ENCODE peak calls at places on chromosomes 12 and 14, in seven cellular contexts. D, X, J, K, T, Q and R are unnamed samples. For H3K9me3, the result is how much of the 10 kb centered on the place peaks cover.

GRCh38 chr14:31025335-31026075 is at the start of gene AP4S1:
- DNase-seq in D (no peak), X (peak), J (peak), K (peak), T (peak), Q (peak), R (peak)

GRCh38 chr14:63174760-63175191 is 29.5 kb upstream of the RHOJ start:
- DNase-seq in D (peak), X (no peak), J (no peak), K (peak), T (peak), Q (no peak), R (no peak)

GRCh38 chr14:99516156-99517045 is 35.2 kb downstream of the CCNK start:
- DNase-seq in D (no peak), X (no peak), J (peak), K (no peak), T (no peak), Q (peak), R (peak)

GRCh38 chr12:50505386-50505827 is 622 bp downstream of the DIP2B start:
- DNase-seq in D (no peak), X (peak), J (peak), K (peak), T (no peak), Q (peak), R (no peak)

GRCh38 chr12:93113317-93114006 is 184.4 kb upstream of the EEA1 start:
- DNase-seq in D (no peak), X (no peak), J (no peak), K (no peak), T (no peak), Q (no peak), R (no peak)

GRCh38 chr14:50520947-50521815 is 11.2 kb downstream of the MAP4K5 start:
- DNase-seq in D (peak), X (no peak), J (no peak), K (no peak), T (no peak), Q (no peak), R (no peak)

GRCh38 chr12:110913119-110914056 is 7.0 kb downstream of the MYL2 start:
- DNase-seq in D (no peak), X (no peak), J (no peak), K (no peak), T (no peak), Q (no peak), R (no peak)

GRCh38 chr12:82326905-82327503 is 31.2 kb downstream of the CCDC59 start:
- DNase-seq in D (peak), X (no peak), J (no peak), K (no peak), T (no peak), Q (no peak), R (no peak)

GRCh38 chr14:22556021-22556989 is 32.7 kb downstream of the DAD1 start:
- DNase-seq in D (peak), X (peak), J (no peak), K (no peak), T (no peak), Q (peak), R (no peak)

GRCh38 chr14:69612014-69612758 is 790 bp downstream of the SUSD6 start:
- DNase-seq in D (no peak), X (peak), J (no peak), K (peak), T (no peak), Q (peak), R (peak)

GRCh38 chr14:32414808-32415255 is 85.7 kb downstream of the AKAP6 start:
- DNase-seq in D (peak), X (no peak), J (no peak), K (no peak), T (no peak), Q (no peak), R (no peak)

GRCh38 chr12:93722757-93723567 is 45.8 kb downstream of the CRADD start:
- DNase-seq in D (peak), X (no peak), J (no peak), K (no peak), T (no peak), Q (no peak), R (no peak)

GRCh38 chr14:25833341-25834121 is 764.3 kb downstream of the NOVA1 start:
- DNase-seq in D (peak), X (peak), J (no peak), K (peak), T (no peak), Q (no peak), R (peak)

GRCh38 chr12:1660304-1661187 is 30.3 kb upstream of the ADIPOR2 start:
- DNase-seq in D (no peak), X (peak), J (peak), K (no peak), T (no peak), Q (no peak), R (peak)

GRCh38 chr12:3523728-3524127 is 32.7 kb downstream of the PRMT8 start:
- DNase-seq in D (no peak), X (peak), J (no peak), K (no peak), T (no peak), Q (no peak), R (no peak)

GRCh38 chr14:58807271-58807670 is 169.5 kb downstream of the DACT1 start:
- DNase-seq in D (no peak), X (no peak), J (no peak), K (no peak), T (no peak), Q (no peak), R (no peak)

GRCh38 chr12:124001343-124001742 is 28.3 kb downstream of the ZNF664 start:
- DNase-seq in D (no peak), X (no peak), J (no peak), K (no peak), T (no peak), Q (no peak), R (no peak)

GRCh38 chr12:116864371-116865160 is 16.7 kb downstream of the HRK start:
- DNase-seq in D (peak), X (no peak), J (peak), K (no peak), T (no peak), Q (no peak), R (no peak)

GRCh38 chr12:52223411-52224039 is 9.5 kb upstream of the KRT7 start:
- DNase-seq in D (no peak), X (no peak), J (no peak), K (no peak), T (no peak), Q (peak), R (no peak)

GRCh38 chr12:121003650-121004049 is 12.6 kb downstream of the C12orf43 start:
- DNase-seq in D (no peak), X (peak), J (no peak), K (no peak), T (no peak), Q (peak), R (peak)

GRCh38 chr12:5014269-5014668 is 29.4 kb upstream of the KCNA5 start:
- DNase-seq in D (no peak), X (no peak), J (no peak), K (no peak), T (no peak), Q (no peak), R (peak)

DNA sequence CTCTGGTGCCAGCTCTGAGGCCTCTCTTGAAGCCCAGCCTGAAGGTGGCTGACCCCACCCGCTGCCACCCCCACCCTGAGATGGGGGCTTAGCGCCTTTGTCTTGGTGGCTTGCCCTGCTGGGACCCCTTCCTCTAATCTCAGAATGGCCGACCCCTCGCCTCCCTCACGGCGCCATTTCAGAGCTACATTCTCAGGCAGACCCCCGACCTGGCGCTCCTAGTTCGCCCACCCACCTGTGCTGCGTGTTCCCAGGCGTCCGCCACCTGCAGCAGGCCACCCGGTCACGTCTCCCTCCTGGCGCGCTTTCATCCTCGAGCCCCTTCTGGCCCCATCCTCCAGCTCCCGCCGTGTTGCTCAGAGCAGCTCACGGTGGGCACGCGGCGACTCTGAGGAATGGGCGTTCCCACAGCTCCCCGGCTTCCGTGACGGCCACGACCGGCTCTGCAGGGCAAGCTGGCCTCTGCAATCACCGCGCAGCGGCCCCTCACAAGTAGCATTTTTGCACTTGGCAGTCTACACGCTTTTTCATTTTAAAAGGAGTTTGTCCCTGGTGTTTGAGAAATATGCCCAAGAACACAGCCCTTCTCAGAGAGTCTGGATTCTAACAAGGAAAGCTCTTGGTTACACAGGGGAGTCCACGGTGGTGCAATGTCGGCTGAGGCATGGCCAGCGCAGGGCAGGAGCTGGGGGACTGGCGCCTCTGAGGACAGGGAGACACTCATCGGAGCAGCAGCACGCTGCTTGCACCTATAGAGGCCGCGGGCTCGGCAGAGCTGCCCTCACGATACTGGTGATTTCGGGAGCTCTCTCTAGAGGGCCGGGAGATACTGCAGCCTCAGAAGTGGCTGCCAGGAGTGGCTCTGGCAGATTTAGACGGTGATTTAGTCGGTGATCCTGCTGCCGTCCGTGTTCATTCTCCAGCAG is 105.7 kb upstream of the C14orf180 start:
- DNase-seq in D (no peak), X (no peak), J (no peak), K (no peak), T (no peak), Q (no peak), R (no peak)
- H3K9me3 ChIP-seq in D (under half), X (under half), J (under half), K (under half), T (under half), Q (under half), R (under half)

GRCh38 chr12:20549115-20549719 is 145.9 kb upstream of the SLCO1C1 start:
- DNase-seq in D (no peak), X (peak), J (no peak), K (peak), T (peak), Q (no peak), R (peak)
- H3K27ac ChIP-seq in D (no peak), X (no peak), J (peak), K (no peak), T (no peak), Q (no peak), R (no peak)

DNA sequence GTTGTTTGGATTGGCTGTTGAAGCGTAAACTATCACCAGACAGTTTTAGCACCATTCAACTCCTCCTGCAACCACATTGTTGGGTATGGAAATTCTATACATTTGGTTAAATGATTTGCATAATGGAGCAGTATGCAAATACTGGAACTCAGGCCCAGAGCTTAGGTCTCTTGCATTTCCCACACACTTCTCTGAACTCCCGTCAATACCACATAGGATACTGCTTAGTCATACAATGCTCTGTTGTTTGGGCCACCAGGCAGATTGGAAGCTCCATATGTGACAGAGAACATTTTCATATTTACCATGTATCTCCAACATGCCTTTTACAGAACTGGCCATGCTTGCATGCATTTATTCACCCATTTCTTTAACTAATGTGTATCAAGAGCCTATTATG is 78.0 kb downstream of the IFNG start:
- DNase-seq in D (no peak), X (no peak), J (no peak), K (no peak), T (no peak), Q (no peak), R (no peak)
- H3K9me3 ChIP-seq in D (under half), X (under half), J (under half), K (under half), T (under half), Q (under half), R (under half)

GRCh38 chr12:9792961-9793617 is 32.4 kb upstream of the CD69 start:
- DNase-seq in D (peak), X (no peak), J (no peak), K (no peak), T (no peak), Q (no peak), R (no peak)
- H3K27ac ChIP-seq in D (peak), X (no peak), J (no peak), K (no peak), T (no peak), Q (no peak), R (no peak)

DNA sequence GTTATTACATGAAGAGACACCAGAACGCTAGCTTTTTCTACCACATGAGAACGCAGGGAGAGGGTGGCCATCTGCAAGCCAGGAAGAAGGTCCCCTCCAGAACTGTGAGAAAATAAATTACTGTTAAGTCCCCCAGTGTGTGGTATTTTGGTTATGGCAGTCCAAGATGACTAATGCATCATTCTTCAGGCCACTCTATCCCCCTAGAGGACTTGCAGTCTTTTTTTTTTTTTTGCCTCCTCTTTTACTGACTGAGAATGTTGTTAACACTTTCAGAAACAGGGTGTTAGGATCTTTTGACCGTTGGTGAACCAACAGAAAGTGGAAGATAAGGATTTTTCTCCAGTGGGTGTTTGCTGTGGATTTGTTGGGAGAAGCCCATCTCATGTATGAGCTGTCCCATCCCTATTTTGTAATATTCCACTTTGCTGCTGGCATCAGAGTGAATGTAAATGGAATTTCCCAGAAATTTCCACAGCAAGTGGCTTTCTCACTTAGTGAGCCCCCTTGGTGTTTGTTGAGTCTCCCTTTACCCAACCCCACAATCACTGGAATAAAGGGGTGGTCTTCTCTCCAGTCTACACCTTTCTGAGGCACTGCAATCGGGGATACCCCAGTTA is 37.9 kb downstream of the MARK3 start:
- DNase-seq in D (peak), X (no peak), J (no peak), K (no peak), T (no peak), Q (no peak), R (no peak)
- H3K9me3 ChIP-seq in D (under half), X (under half), J (under half), K (under half), T (under half), Q (under half), R (under half)

GRCh38 chr14:96512122-96512521 is 9.9 kb downstream of the PAPOLA start:
- DNase-seq in D (no peak), X (no peak), J (no peak), K (no peak), T (no peak), Q (no peak), R (no peak)

GRCh38 chr14:96519970-96520369 is 17.8 kb downstream of the PAPOLA start:
- DNase-seq in D (no peak), X (no peak), J (no peak), K (no peak), T (no peak), Q (no peak), R (no peak)

GRCh38 chr14:96512602-96513397 is 10.6 kb downstream of the PAPOLA start:
- DNase-seq in D (no peak), X (no peak), J (no peak), K (no peak), T (no peak), Q (no peak), R (no peak)

GRCh38 chr14:96514694-96515093 is 12.5 kb downstream of the PAPOLA start:
- DNase-seq in D (no peak), X (no peak), J (no peak), K (no peak), T (no peak), Q (no peak), R (no peak)

GRCh38 chr14:96516351-96516750 is 14.2 kb downstream of the PAPOLA start:
- DNase-seq in D (no peak), X (no peak), J (no peak), K (no peak), T (no peak), Q (no peak), R (no peak)
- H3K27ac ChIP-seq in D (no peak), X (no peak), J (no peak), K (no peak), T (no peak), Q (no peak), R (no peak)

GRCh38 chr14:23828001-23828400 is 125.6 kb upstream of the DHRS4 start:
- DNase-seq in D (no peak), X (peak), J (no peak), K (no peak), T (no peak), Q (no peak), R (no peak)
- H3K9me3 ChIP-seq in D (under half), X (under half), J (under half), K (under half), T (under half), Q (under half), R (under half)

DNA sequence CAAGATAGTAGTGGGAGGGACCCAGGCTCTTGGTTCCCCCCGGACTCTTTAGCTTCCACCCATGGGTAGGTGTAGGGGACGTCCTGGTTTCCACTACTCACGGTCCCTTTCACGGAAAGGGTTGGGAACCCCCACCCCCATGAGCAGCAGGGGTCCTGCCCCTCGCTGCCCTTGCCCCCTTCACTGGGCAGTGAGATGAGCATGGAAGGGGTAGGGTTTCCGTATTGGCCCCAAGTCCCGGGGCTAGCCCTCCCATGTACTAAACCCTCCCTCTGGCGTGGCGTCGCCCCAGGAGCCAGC is 12.7 kb downstream of the AGAP2 start:
- DNase-seq in D (no peak), X (no peak), J (no peak), K (no peak), T (no peak), Q (no peak), R (no peak)
- H3K27ac ChIP-seq in D (no peak), X (no peak), J (peak), K (no peak), T (no peak), Q (no peak), R (no peak)

DNA sequence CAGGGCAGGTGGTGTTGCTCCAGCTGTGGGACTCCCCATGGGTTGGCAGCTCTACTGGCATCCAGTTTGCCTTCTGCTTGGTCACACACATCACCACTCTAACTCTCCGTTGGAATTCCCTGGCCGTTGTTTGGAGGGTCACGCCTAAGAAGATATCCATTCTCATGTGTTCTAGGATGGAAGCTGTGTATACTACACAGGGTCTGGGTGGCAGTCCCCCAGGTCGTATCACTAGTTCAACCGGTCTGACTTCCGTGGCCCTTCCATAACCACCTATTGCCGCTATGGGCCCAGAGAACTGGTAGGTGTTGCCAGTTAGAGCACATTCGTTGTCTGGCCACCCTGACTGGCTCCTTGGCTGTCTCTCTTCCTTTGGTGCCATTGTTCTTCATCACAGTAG is 456.3 kb downstream of the TMEM121 start:
- DNase-seq in D (no peak), X (no peak), J (no peak), K (no peak), T (no peak), Q (no peak), R (no peak)
- H3K9me3 ChIP-seq in D (under half), X (under half), J (under half), K (under half), T (under half), Q (under half), R (under half)